ENCODE peak calls at places on chromosomes 6 and 20, in nine cellular contexts. N is testis; J is heart right ventricle; K is right cardiac atrium; H is suprapubic skin; V is CD8-positive, alpha-beta memory T cell; R is upper lobe of right lung; Q is H1; U is MM.1S. Y is an unnamed sample. For H3K4me1, the result is how much of the 10 kb centered on the place peaks cover.

GRCh38 chr6:41483943-41484342 is 62.2 kb upstream of the FOXP4 start:
- DNase-seq in N (no peak), J (no peak), K (no peak), H (no peak), V (no peak), R (no peak), Q (no peak), U (no peak), Y (no peak)

GRCh38 chr20:11001767-11002540 is 328.2 kb upstream of the JAG1 start:
- DNase-seq in N (no peak), J (no peak), K (peak), H (no peak), V (no peak), R (no peak), Q (no peak), U (no peak), Y (no peak)

GRCh38 chr20:44104807-44105517 is 82.0 kb downstream of the JPH2 start:
- DNase-seq in N (no peak), J (no peak), K (no peak), H (no peak), V (no peak), R (no peak), Q (no peak), U (no peak), Y (no peak)

GRCh38 chr20:63738687-63739128 is 868 bp upstream of the SLC2A4RG start:
- DNase-seq in N (peak), J (peak), K (peak), H (no peak), V (peak), R (peak), Q (peak), U (peak), Y (peak)

GRCh38 chr6:54916858-54917257 is 70.3 kb downstream of the FAM83B start:
- DNase-seq in N (no peak), J (no peak), K (no peak), H (no peak), V (no peak), R (no peak), Q (no peak), U (no peak), Y (no peak)

GRCh38 chr6:23334360-23334759 is 765.0 kb downstream of the HDGFL1 start:
- DNase-seq in N (no peak), J (no peak), K (no peak), H (no peak), V (no peak), R (no peak), Q (no peak), U (no peak), Y (no peak)

GRCh38 chr20:60749804-60750602 is 502.1 kb upstream of the CDH4 start:
- DNase-seq in N (peak), J (no peak), K (no peak), H (no peak), V (no peak), R (no peak), Q (peak), U (no peak), Y (no peak)

GRCh38 chr6:37994238-37994637 is 174.7 kb downstream of the ZFAND3 start:
- DNase-seq in N (no peak), J (no peak), K (no peak), H (no peak), V (no peak), R (no peak), Q (no peak), U (no peak), Y (no peak)

GRCh38 chr20:58113706-58114105 is 114.7 kb downstream of the ANKRD60 start:
- DNase-seq in N (no peak), J (no peak), K (no peak), H (peak), V (no peak), R (no peak), Q (no peak), U (no peak), Y (no peak)

GRCh38 chr6:1212919-1213318 is 99.0 kb upstream of the FOXQ1 start:
- DNase-seq in N (no peak), J (no peak), K (no peak), H (no peak), V (no peak), R (no peak), Q (no peak), U (no peak), Y (no peak)

GRCh38 chr20:23622839-23623343 is 14.9 kb downstream of the CST3 start:
- DNase-seq in N (peak), J (peak), K (peak), H (peak), V (no peak), R (no peak), Q (no peak), U (no peak), Y (no peak)

GRCh38 chr20:63934271-63935068 is 21.7 kb downstream of the UCKL1 start:
- DNase-seq in N (no peak), J (no peak), K (no peak), H (no peak), V (no peak), R (no peak), Q (peak), U (no peak), Y (no peak)

GRCh38 chr20:4898282-4898681 is 103.0 kb downstream of the SLC23A2 start:
- DNase-seq in N (no peak), J (no peak), K (peak), H (no peak), V (no peak), R (no peak), Q (no peak), U (no peak), Y (peak)

GRCh38 chr6:24547243-24547642 is 52.5 kb downstream of the ALDH5A1 start:
- DNase-seq in N (no peak), J (no peak), K (no peak), H (no peak), V (no peak), R (no peak), Q (peak), U (no peak), Y (no peak)

GRCh38 chr6:36912583-36912982 is 26.8 kb downstream of the C6orf89 start:
- DNase-seq in N (no peak), J (no peak), K (no peak), H (no peak), V (peak), R (no peak), Q (no peak), U (peak), Y (no peak)
- H3K27ac ChIP-seq in N (no peak), J (no peak), K (no peak), H (no peak), V (no peak), R (peak), Q (no peak), U (peak), Y (peak)

DNA sequence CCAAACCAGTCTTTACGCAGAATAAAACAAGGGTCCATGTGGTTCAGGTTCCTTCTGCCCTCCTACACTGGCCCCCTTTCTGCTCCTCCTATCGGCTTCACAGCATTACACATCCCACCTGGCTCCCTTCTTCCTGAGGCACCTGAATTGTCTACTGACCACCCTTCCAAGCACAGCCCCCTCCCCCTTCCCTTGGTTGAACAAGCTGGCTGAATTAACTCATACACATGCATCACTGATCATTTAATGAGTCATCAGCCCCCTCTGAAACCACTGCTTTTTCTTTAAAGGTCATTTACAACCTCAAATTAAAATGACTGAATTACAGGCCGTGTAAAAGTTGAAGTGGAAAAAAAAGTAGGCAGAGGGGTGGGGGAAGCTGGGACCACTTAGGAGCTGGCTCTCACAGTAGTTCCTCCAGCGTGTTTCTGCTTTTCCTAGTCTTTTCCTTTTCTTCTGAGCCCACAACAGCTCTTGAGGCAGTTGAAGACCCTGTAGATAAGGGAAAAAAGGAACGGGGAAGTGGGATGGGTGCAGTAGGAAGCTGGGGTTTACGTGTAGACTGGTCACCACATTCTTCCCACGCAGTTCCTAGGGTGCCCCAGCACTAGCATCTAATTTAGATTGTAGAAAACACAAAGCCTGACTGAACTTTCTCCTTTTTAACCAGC is 67.6 kb downstream of the FYN start:
- DNase-seq in N (no peak), J (no peak), K (no peak), H (no peak), V (no peak), R (no peak), Q (no peak), U (no peak), Y (no peak)
- H3K4me1 ChIP-seq in N (under half), J (under half), K (under half), H (under half), V (half or more), R (under half), Q (under half), U (under half), Y (under half)

DNA sequence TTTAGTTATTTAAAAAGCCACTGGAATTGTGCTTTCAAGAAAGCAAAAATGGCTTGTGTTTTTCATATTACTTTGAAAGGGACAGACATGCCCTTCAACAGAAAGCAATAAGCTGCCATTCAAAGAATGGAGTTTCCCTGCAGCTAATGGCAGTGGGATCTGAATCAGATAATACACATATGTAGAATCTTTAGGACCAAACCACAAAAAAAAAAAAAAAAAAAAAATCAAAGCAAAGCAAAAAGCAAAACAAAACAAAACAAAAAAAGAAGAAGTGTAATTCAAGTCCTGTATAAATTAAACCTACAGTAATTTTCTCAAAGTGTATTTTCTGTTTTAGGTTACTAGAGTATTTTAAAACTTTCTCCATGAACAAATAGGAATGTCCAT is 63.6 kb upstream of the ZNF217 start:
- DNase-seq in N (no peak), J (no peak), K (no peak), H (no peak), V (no peak), R (no peak), Q (no peak), U (peak), Y (no peak)
- H3K4me3 ChIP-seq in N (no peak), J (no peak), K (no peak), H (no peak), V (no peak), R (no peak), Q (peak), U (peak), Y (no peak)

DNA sequence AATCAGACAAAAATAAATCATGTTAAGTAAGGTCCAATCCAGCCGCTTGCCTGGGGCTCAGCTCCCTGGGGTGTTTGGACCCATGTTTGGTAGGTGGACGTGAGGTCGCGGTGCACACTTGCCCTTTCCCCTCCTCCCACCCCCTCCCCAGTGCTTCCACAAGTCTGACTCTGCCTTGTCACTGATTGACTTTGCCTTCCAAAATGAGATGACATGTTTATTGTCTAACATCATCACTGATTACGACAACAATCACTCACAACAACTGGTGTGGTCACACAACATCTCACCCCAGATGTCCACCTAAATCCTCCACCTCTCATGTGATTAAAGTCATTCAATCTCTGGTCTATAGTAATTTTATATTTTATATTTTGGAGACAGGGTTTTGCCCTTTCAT is 56.2 kb downstream of the RIN2 start:
- DNase-seq in N (no peak), J (no peak), K (no peak), H (no peak), V (no peak), R (no peak), Q (no peak), U (no peak), Y (no peak)
- H3K27ac ChIP-seq in N (peak), J (peak), K (no peak), H (peak), V (no peak), R (no peak), Q (no peak), U (peak), Y (peak)

GRCh38 chr20:46151936-46152335 is 33.8 kb downstream of the CD40 start:
- DNase-seq in N (no peak), J (no peak), K (no peak), H (no peak), V (no peak), R (no peak), Q (peak), U (peak), Y (no peak)

GRCh38 chr20:46154796-46155195 is 36.7 kb downstream of the CD40 start:
- DNase-seq in N (no peak), J (no peak), K (no peak), H (no peak), V (no peak), R (no peak), Q (no peak), U (no peak), Y (no peak)

GRCh38 chr20:46150982-46151381 is 32.9 kb downstream of the CD40 start:
- DNase-seq in N (no peak), J (no peak), K (no peak), H (no peak), V (no peak), R (no peak), Q (no peak), U (no peak), Y (no peak)

GRCh38 chr20:46156065-46156464 is 38.0 kb downstream of the CD40 start:
- DNase-seq in N (no peak), J (no peak), K (no peak), H (no peak), V (no peak), R (no peak), Q (no peak), U (no peak), Y (no peak)

DNA sequence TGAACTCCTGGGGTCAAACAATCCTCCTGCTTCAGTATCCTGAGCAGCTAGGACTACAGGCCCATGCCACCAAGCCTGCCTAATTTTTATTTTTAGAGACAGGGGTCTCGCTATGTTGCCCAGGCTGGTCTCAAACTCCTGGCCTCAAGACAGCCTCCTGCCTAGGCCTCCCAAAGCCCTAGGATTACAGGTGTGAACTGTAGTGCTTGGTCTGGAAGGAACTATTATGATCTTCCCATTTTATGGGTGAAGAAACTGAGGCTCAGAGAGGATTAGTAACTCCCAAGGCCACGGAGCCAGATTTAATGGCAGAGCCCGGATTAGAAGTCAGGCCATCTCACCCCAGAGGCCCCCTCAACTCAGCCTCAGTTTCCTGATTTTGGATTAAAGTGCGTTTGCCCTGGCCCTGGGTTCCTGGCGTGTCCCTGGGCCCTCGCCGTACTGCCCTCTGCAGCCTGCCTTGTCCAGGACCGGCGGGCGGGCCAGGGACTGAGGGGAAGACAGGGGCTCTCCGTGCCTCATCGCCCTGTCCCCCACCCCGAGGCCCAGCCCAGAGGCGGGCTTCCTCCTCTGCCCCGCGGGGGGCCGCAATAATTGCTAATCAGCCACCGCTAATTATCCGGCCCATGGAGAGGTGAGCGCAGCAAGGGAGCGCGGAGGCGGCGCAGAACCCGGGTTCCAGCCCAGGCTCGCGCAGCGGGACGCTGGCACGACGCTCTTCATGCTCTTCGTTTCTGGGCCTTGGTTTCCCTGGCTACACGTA is 34.9 kb downstream of the CD40 start:
- DNase-seq in N (no peak), J (no peak), K (no peak), H (no peak), V (no peak), R (no peak), Q (no peak), U (no peak), Y (no peak)
- H3K4me1 ChIP-seq in N (under half), J (under half), K (under half), H (under half), V (under half), R (under half), Q (under half), U (under half), Y (under half)

DNA sequence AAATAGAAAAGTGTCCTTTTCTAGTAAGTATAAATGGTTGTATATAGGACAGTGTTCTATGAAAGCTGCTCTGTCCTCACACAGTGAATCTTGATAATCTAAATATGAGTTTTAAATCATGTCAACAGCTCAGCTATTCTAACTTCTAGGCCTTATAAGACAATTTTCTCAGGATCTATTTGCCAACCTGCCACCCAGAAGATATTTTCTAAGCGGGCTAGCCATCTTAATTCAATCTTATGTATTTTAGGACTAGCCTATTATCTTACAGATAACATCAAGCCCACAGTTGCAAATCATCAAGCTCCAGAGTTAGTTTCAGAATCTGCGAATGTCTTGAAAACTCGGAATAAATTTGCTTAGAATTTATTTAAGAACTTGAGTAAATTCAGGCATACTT is 2.3 kb downstream of the SIM1 start:
- DNase-seq in N (no peak), J (no peak), K (no peak), H (no peak), V (no peak), R (no peak), Q (no peak), U (no peak), Y (no peak)
- H3K4me3 ChIP-seq in N (no peak), J (no peak), K (no peak), H (no peak), V (no peak), R (no peak), Q (no peak), U (no peak), Y (no peak)

Y was measured in Peyer's patch.